ENCODE peak calls at places on chromosomes 7 and 10, in eight cellular contexts. One of them, this sample, is unnamed.

GRCh38 chr10:74922921-74923320 is 96.5 kb downstream of the KAT6B start:
- DNase-seq in Panc1: no peak
- DNase-seq in SW480: no peak
- DNase-seq in HEK293T: no peak
- DNase-seq in DMS153: no peak
- DNase-seq in colonic mucosa: no peak
- DNase-seq in tibial nerve: no peak
- DNase-seq in iris pigment epithelial cell: peak; percentile 49
- DNase-seq in this sample: no peak

GRCh38 chr10:110739811-110740271 is 95.7 kb downstream of the RBM20 start:
- DNase-seq in HEK293T: no peak
- DNase-seq in DMS153: no peak
- DNase-seq in Panc1: no peak
- DNase-seq in iris pigment epithelial cell: peak; percentile 25
- DNase-seq in tibial nerve: no peak
- DNase-seq in colonic mucosa: no peak
- DNase-seq in SW480: peak; percentile 94
- DNase-seq in this sample: no peak

GRCh38 chr7:149422914-149423285 is 38.0 kb downstream of the ZNF777 start:
- DNase-seq in tibial nerve: no peak
- DNase-seq in colonic mucosa: peak; percentile 26
- DNase-seq in SW480: no peak
- DNase-seq in iris pigment epithelial cell: no peak
- DNase-seq in Panc1: no peak
- DNase-seq in HEK293T: no peak
- DNase-seq in DMS153: no peak
- DNase-seq in this sample: no peak

GRCh38 chr10:118792501-118792900 is 37.7 kb upstream of the CACUL1 start:
- DNase-seq in tibial nerve: no peak
- DNase-seq in colonic mucosa: no peak
- DNase-seq in iris pigment epithelial cell: peak; percentile 25
- DNase-seq in Panc1: no peak
- DNase-seq in DMS153: no peak
- DNase-seq in SW480: no peak
- DNase-seq in HEK293T: no peak
- DNase-seq in this sample: no peak

GRCh38 chr7:1368150-1368681 is 91.1 kb downstream of the MICALL2 start:
- DNase-seq in iris pigment epithelial cell: no peak
- DNase-seq in tibial nerve: no peak
- DNase-seq in DMS153: no peak
- DNase-seq in colonic mucosa: no peak
- DNase-seq in SW480: no peak
- DNase-seq in HEK293T: no peak
- DNase-seq in Panc1: no peak
- DNase-seq in this sample: no peak

GRCh38 chr10:85927952-85928677 is 438.5 kb downstream of the GRID1 start:
- DNase-seq in HEK293T: no peak
- DNase-seq in iris pigment epithelial cell: no peak
- DNase-seq in DMS153: no peak
- DNase-seq in colonic mucosa: peak; percentile 38
- DNase-seq in SW480: no peak
- DNase-seq in tibial nerve: no peak
- DNase-seq in Panc1: no peak
- DNase-seq in this sample: no peak

GRCh38 chr7:86776136-86776535 is 132.4 kb downstream of the GRM3 start:
- DNase-seq in tibial nerve: no peak
- DNase-seq in DMS153: no peak
- DNase-seq in Panc1: no peak
- DNase-seq in iris pigment epithelial cell: no peak
- DNase-seq in SW480: no peak
- DNase-seq in colonic mucosa: no peak
- DNase-seq in HEK293T: no peak
- DNase-seq in this sample: no peak

GRCh38 chr7:137652721-137653120 is 194.1 kb downstream of the DGKI start:
- DNase-seq in colonic mucosa: no peak
- DNase-seq in SW480: no peak
- DNase-seq in tibial nerve: no peak
- DNase-seq in iris pigment epithelial cell: peak; percentile 71
- DNase-seq in HEK293T: no peak
- DNase-seq in DMS153: no peak
- DNase-seq in Panc1: no peak
- DNase-seq in this sample: no peak

GRCh38 chr10:11869743-11870460 is 46.7 kb downstream of the PROSER2 start:
- DNase-seq in iris pigment epithelial cell: peak; percentile 45
- DNase-seq in SW480: no peak
- DNase-seq in Panc1: no peak
- DNase-seq in DMS153: no peak
- DNase-seq in HEK293T: no peak
- DNase-seq in colonic mucosa: no peak
- DNase-seq in tibial nerve: no peak
- DNase-seq in this sample: no peak

GRCh38 chr7:119935418-119936025 is 337.5 kb upstream of the KCND2 start:
- DNase-seq in iris pigment epithelial cell: peak; percentile 46
- DNase-seq in HEK293T: peak; percentile 5
- DNase-seq in colonic mucosa: no peak
- DNase-seq in Panc1: peak; percentile 18
- DNase-seq in SW480: peak; percentile 41
- DNase-seq in tibial nerve: no peak
- DNase-seq in DMS153: no peak
- DNase-seq in this sample: no peak

GRCh38 chr7:141128506-141128905 is 54.6 kb downstream of the TMEM178B start:
- DNase-seq in HEK293T: no peak
- DNase-seq in DMS153: no peak
- DNase-seq in SW480: no peak
- DNase-seq in colonic mucosa: no peak
- DNase-seq in Panc1: no peak
- DNase-seq in tibial nerve: no peak
- DNase-seq in iris pigment epithelial cell: no peak
- DNase-seq in this sample: no peak

GRCh38 chr7:127392182-127392565 is 334 bp downstream of the ZNF800 start:
- DNase-seq in colonic mucosa: peak; percentile 42
- DNase-seq in DMS153: peak; percentile 7
- DNase-seq in HEK293T: peak; percentile 50
- DNase-seq in tibial nerve: no peak
- DNase-seq in SW480: peak; percentile 58
- DNase-seq in Panc1: no peak
- DNase-seq in iris pigment epithelial cell: peak; percentile 72
- DNase-seq in this sample: peak; percentile 71

GRCh38 chr7:44400033-44400511 is 74.7 kb upstream of the CAMK2B start:
- DNase-seq in HEK293T: no peak
- DNase-seq in SW480: no peak
- DNase-seq in DMS153: no peak
- DNase-seq in tibial nerve: no peak
- DNase-seq in iris pigment epithelial cell: no peak
- DNase-seq in Panc1: no peak
- DNase-seq in colonic mucosa: no peak
- DNase-seq in this sample: peak; percentile 20